ENCODE peak calls at places on chromosome 13, in five cellular contexts. H is SK-N-SH, R is H1, Y is HepG2, B is GM12878. J is an unnamed sample.

GRCh38 chr13:112671359-112671758 is 18.5 kb upstream of the ATP11A start:
- DNase-seq in Y (no peak), B (no peak), R (no peak), H (no peak), J (no peak)

GRCh38 chr13:31236211-31236786 is 36.5 kb downstream of the B3GLCT start:
- DNase-seq in Y (peak; percentile 31), B (no peak), H (peak; percentile 52), R (no peak), J (no peak)

GRCh38 chr13:30997697-30998547 is 65.5 kb downstream of the TEX26 start:
- DNase-seq in Y (no peak), H (peak; percentile 55), B (no peak), R (no peak), J (no peak)

GRCh38 chr13:50365683-50366391 is 350.6 kb downstream of the KCNRG start:
- DNase-seq in B (peak; percentile 67), H (no peak), R (no peak), Y (peak; percentile 61), J (no peak)

GRCh38 chr13:107644136-107644535 is 571.2 kb downstream of the LIG4 start:
- DNase-seq in R (no peak), H (no peak), Y (no peak), B (no peak), J (no peak)

GRCh38 chr13:98972627-98973026 is 5.2 kb downstream of the DOCK9 start:
- DNase-seq in B (no peak), H (no peak), Y (no peak), R (no peak), J (no peak)

GRCh38 chr13:100100115-100100879 is 11.4 kb downstream of the PCCA start:
- DNase-seq in H (no peak), Y (peak; percentile 71), B (no peak), R (no peak), J (no peak)

GRCh38 chr13:101799196-101799595 is 346.7 kb downstream of the ITGBL1 start:
- DNase-seq in R (no peak), H (no peak), Y (no peak), B (no peak), J (no peak)

GRCh38 chr13:28854657-28855056 is 34.5 kb downstream of the MTUS2 start:
- DNase-seq in B (no peak), Y (no peak), H (no peak), R (no peak), J (peak; percentile 1)

GRCh38 chr13:62320129-62320724 is 904.6 kb upstream of the PCDH20 start:
- DNase-seq in R (no peak), H (peak; percentile 38), Y (peak; percentile 22), B (peak; percentile 36), J (no peak)

DNA sequence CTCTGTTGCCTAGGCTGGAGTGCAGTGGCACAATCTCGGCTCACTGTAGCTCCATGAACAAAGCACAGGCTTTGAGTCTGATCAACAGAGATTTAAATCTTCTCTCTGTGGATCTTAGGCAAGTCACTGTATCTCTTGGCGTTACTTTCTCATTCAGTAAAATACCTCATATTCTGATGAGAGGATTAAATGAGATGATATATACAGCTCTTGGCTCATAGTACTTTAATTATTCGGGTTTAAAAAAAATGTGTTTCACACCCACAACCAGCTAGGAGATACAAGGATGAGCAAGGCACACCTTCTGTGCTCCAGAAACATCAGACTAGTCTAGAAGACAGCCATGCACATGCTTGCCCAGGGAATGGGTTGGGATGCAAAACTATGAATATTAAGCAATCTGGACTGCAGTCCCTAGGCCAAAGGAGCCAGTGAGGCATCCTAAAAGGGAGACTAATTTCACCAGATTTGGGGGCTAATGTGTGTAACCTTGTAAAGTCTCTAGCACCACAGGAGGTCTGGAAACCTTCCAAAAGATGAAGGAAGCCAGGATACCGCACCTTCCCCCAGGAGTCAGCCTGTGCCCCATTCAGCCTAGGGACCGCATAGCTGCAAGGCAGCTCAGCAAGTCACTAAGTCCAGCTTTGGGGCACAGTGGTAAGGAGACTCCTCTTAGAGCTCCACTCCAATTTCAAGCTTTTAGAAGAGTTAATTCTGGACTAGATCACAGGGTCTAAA is 2.5 kb downstream of the VPS36 start:
- DNase-seq in H (no peak), Y (no peak), R (no peak), B (no peak), J (peak; percentile 11)
- H3K4me2 ChIP-seq in H (peak overlapping the region; percentile 64), Y (peak overlapping the region; percentile 85), R (no peak overlapping the region), B (peak overlapping the region; percentile 79), J (no peak overlapping the region)

DNA sequence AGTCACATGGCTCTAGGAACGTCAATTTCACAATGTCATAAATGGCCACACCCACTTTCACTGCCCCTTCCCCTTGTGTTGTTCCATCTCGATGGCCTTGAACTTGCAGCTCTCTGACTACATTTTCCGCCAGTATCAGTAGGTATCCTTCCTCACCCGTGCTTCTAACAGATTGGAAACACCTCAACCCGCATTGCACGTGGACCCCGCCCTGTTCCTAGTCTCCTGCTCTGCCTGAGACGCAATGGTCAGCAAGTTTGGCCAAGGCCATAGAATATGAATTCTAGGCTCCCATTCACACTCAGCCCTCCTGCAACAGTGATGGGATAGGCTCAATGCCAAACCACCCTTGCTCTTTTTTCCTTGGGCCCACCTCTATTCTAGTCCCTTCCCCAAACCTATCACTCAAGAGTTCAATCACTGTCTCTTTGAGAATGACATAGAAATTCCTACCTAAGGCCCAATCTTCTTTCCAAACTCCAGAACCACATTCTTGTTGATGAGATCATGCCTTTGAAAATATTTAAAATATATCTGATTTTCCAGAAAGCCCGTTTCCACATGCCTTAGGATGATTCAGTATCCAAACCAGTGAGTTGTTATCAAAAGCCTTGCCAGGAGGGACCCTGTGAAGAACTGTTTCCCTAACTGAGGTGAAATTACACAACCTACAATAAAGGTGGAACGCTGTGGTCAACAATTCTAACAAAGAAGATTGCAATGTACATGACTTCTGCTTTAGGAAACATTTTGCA is 334.6 kb downstream of the MYO16 start:
- DNase-seq in B (no peak), R (no peak), H (no peak), Y (no peak), J (no peak)
- TF ChIP-seq GABPA in B (no peak), R (no peak), H (no peak), Y (no peak), J (no peak)

GRCh38 chr13:23667750-23668149 is 97.5 kb downstream of the TNFRSF19 start:
- DNase-seq in B (no peak), Y (no peak), R (peak; percentile 59), H (no peak), J (no peak)
- H3K4me2 ChIP-seq in B (no peak overlapping the region), Y (no peak overlapping the region), R (no peak overlapping the region), H (no peak overlapping the region), J (no peak overlapping the region)

GRCh38 chr13:46229251-46229650 is 17.5 kb downstream of the LRRC63 start:
- DNase-seq in B (no peak), Y (no peak), H (no peak), R (no peak), J (no peak)

GRCh38 chr13:46235259-46235658 is 23.5 kb downstream of the LRRC63 start:
- DNase-seq in H (no peak), R (no peak), Y (no peak), B (no peak), J (no peak)

GRCh38 chr13:46232281-46232680 is 20.6 kb downstream of the LRRC63 start:
- DNase-seq in R (no peak), H (no peak), B (no peak), Y (no peak), J (no peak)
- TF ChIP-seq GABPA in R (no peak), H (no peak), B (no peak), Y (no peak), J (no peak)

GRCh38 chr13:42747399-42747873 is 33.9 kb upstream of the FAM216B start:
- DNase-seq in H (no peak), Y (no peak), R (no peak), B (no peak), J (no peak)
- H3K4me2 ChIP-seq in H (no peak overlapping the region), Y (no peak overlapping the region), R (no peak overlapping the region), B (no peak overlapping the region), J (no peak overlapping the region)

GRCh38 chr13:113823771-113824170 is 40.1 kb downstream of the GAS6 start:
- DNase-seq in R (no peak), B (no peak), Y (no peak), H (no peak), J (no peak)
- TF ChIP-seq GABPA in R (no peak), B (no peak), Y (no peak), H (no peak), J (no peak)

GRCh38 chr13:44489751-44490150 is 86.4 kb downstream of the TSC22D1 start:
- DNase-seq in R (no peak), H (no peak), Y (no peak), B (no peak), J (no peak)

GRCh38 chr13:44487989-44488388 is 88.1 kb downstream of the TSC22D1 start:
- DNase-seq in Y (no peak), B (peak; percentile 28), R (no peak), H (no peak), J (no peak)

GRCh38 chr13:44484562-44485164 is 91.5 kb downstream of the TSC22D1 start:
- DNase-seq in H (no peak), B (no peak), Y (no peak), R (no peak), J (no peak)
- H3K4me2 ChIP-seq in H (peak overlapping the region; percentile 53), B (peak overlapping the region; percentile 26), Y (no peak overlapping the region), R (no peak overlapping the region), J (no peak overlapping the region)

DNA sequence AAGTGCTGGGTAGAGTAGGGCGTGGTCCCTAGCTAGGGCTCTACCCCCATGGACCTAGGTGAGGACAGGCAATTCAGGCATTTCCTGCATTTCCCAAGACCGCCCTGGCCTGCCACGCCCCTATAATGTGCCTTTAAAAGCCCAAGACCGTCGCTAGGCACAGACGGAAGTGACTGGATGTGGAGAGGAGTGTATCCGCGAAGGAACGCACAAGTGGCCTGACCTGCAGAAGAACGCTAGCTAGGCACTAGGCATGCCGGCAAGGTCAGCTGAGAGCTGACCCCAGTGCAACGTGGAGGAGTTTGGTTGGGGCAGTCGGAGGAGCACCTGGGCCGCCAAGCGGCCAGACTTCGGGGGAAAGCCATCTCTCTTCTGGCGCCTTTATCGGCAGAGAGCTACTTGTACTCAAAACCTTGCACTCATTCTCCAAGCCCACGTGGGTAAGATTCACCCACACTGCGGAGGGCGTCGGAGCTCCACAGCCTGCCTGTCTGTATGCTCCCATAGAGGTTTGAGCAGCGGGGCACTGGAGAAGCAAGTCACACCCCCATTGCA is 370.0 kb downstream of the FGF9 start:
- DNase-seq in R (peak; percentile 54), H (no peak), B (no peak), Y (no peak), J (no peak)
- TF ChIP-seq GABPA in R (no peak), H (no peak), B (no peak), Y (no peak), J (peak; percentile 51)

DNA sequence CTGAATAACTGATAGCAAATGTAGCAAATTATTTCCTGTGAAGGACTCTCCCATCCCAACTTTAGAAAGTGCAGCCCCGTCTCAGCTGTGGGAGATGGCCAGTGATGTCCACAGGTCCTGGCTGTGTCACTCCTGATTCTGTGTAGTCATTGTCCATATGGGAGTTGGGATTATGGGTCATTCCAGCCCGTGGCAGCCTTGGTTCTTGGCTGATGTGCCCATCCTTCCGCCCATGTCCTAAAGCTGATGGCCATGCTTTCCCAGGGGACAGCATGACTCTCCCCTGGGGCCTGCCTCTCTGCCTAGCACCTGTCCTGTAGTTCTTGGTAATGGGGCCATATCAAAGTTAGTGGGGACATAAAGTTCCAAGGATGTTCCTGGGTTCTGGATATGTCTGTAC is 43.9 kb upstream of the C1QTNF9 start:
- DNase-seq in B (no peak), R (no peak), Y (no peak), H (no peak), J (no peak)
- H3K4me2 ChIP-seq in B (no peak overlapping the region), R (no peak overlapping the region), Y (no peak overlapping the region), H (no peak overlapping the region), J (no peak overlapping the region)